ENCODE peak calls at places on chromosomes 16 and 17, in six cellular contexts. I is PC-3, Q is GM20000, G is epithelial cell of proximal tubule, P is GM10248, T is MM.1S. E is an unnamed sample.

GRCh38 chr17:21166599-21167265 is 40.0 kb downstream of the DHRS7B start:
- DNase-seq in I (no peak), Q (no peak), G (no peak), P (no peak), T (no peak), E (no peak)

GRCh38 chr17:49488612-49489011 is 6.5 kb upstream of the NGFR start:
- DNase-seq in I (no peak), Q (no peak), G (no peak), P (no peak), T (no peak), E (no peak)

GRCh38 chr16:89502319-89502843 is 5.8 kb upstream of the SPG7 start:
- DNase-seq in I (peak; percentile 80), Q (no peak), G (peak; percentile 55), P (no peak), T (no peak), E (no peak)

GRCh38 chr17:62948370-62948769 is 17.7 kb upstream of the TANC2 start:
- DNase-seq in I (no peak), Q (no peak), G (no peak), P (no peak), T (no peak), E (no peak)

GRCh38 chr17:76659928-76660614 is 16.5 kb upstream of the ST6GALNAC1 start:
- DNase-seq in I (peak; percentile 50), Q (no peak), G (no peak), P (no peak), T (no peak), E (no peak)

GRCh38 chr16:87424260-87424659 is 32.1 kb downstream of the MAP1LC3B start:
- DNase-seq in I (no peak), Q (no peak), G (no peak), P (no peak), T (no peak), E (no peak)

GRCh38 chr16:56013962-56014552 is 138.9 kb upstream of the CES5A start:
- DNase-seq in I (peak; percentile 27), Q (no peak), G (no peak), P (peak; percentile 17), T (peak; percentile 51), E (peak; percentile 68)

GRCh38 chr17:77322534-77323412 is 182.0 kb downstream of the SEC14L1 start:
- DNase-seq in I (peak; percentile 99), Q (peak; percentile 43), G (peak; percentile 86), P (no peak), T (no peak), E (no peak)

GRCh38 chr17:68101992-68102758 is 66.6 kb downstream of the KPNA2 start:
- DNase-seq in I (peak; percentile 34), Q (peak; percentile 36), G (no peak), P (no peak), T (no peak), E (no peak)

GRCh38 chr16:75198135-75198600 is 8.8 kb downstream of the CTRB2 start:
- DNase-seq in I (no peak), Q (no peak), G (no peak), P (no peak), T (no peak), E (no peak)

GRCh38 chr17:40432864-40433528 is 10.3 kb upstream of the IGFBP4 start:
- DNase-seq in I (no peak), Q (no peak), G (no peak), P (no peak), T (no peak), E (no peak)

GRCh38 chr16:2756288-2757015 is 4.0 kb downstream of the SRRM2 start:
- DNase-seq in I (no peak), Q (no peak), G (no peak), P (no peak), T (no peak), E (no peak)

GRCh38 chr17:40622509-40622928 is 25.1 kb downstream of the SMARCE1 start:
- DNase-seq in I (no peak), Q (no peak), G (no peak), P (no peak), T (no peak), E (no peak)

GRCh38 chr17:46192484-46193245 is 564 bp downstream of the KANSL1 start:
- DNase-seq in I (peak; percentile 47), Q (peak; percentile 87), G (no peak), P (peak; percentile 81), T (peak; percentile 60), E (peak; percentile 69)

GRCh38 chr16:56329887-56330286 is 95.5 kb downstream of the AMFR start:
- DNase-seq in I (peak; percentile 22), Q (no peak), G (no peak), P (no peak), T (no peak), E (no peak)

GRCh38 chr17:3683054-3683511 is 12.9 kb downstream of the P2RX5 start:
- DNase-seq in I (peak; percentile 35), Q (peak; percentile 88), G (no peak), P (peak; percentile 84), T (peak; percentile 68), E (peak; percentile 45)

GRCh38 chr17:43952724-43953666 is 745 bp downstream of the PYY start:
- DNase-seq in I (no peak), Q (no peak), G (no peak), P (no peak), T (no peak), E (peak; percentile 30)

GRCh38 chr17:82568997-82569393 is 49.5 kb downstream of the FOXK2 start:
- DNase-seq in I (no peak), Q (no peak), G (no peak), P (no peak), T (no peak), E (no peak)

GRCh38 chr17:57739402-57740224 is 5.5 kb downstream of the CCDC182 start:
- DNase-seq in I (peak; percentile 75), Q (peak; percentile 46), G (no peak), P (peak; percentile 51), T (peak; percentile 62), E (no peak)

GRCh38 chr16:86025706-86026105 is 126.7 kb downstream of the IRF8 start:
- DNase-seq in I (no peak), Q (no peak), G (no peak), P (no peak), T (no peak), E (no peak)

GRCh38 chr17:16342979-16343378 is 10.3 kb downstream of the CENPV start:
- DNase-seq in I (peak; percentile 13), Q (no peak), G (no peak), P (no peak), T (no peak), E (no peak)

GRCh38 chr17:82371333-82372062 is at the start of gene UTS2R:
- DNase-seq in I (no peak), Q (no peak), G (no peak), P (no peak), T (no peak), E (no peak)

GRCh38 chr17:75876938-75877751 is 1.2 kb downstream of the TRIM47 start:
- DNase-seq in I (peak; percentile 95), Q (no peak), G (peak; percentile 87), P (no peak), T (peak; percentile 85), E (no peak)

GRCh38 chr16:67428146-67428731 is 2.7 kb upstream of the HSD11B2 start:
- DNase-seq in I (peak; percentile 71), Q (peak; percentile 85), G (no peak), P (peak; percentile 83), T (peak; percentile 43), E (peak; percentile 66)

GRCh38 chr17:43578699-43579569 is 32.8 kb upstream of the ETV4 start:
- DNase-seq in I (peak; percentile 69), Q (peak; percentile 60), G (no peak), P (peak; percentile 64), T (peak; percentile 35), E (no peak)

GRCh38 chr17:17626151-17626805 is 34.8 kb upstream of the PEMT start:
- DNase-seq in I (no peak), Q (no peak), G (no peak), P (no peak), T (no peak), E (no peak)

GRCh38 chr16:359871-360697 is 7.6 kb upstream of the AXIN1 start:
- DNase-seq in I (no peak), Q (no peak), G (no peak), P (no peak), T (no peak), E (no peak)

GRCh38 chr16:25126820-25127232 is 15.3 kb downstream of the LCMT1 start:
- DNase-seq in I (peak; percentile 82), Q (no peak), G (no peak), P (no peak), T (peak; percentile 23), E (no peak)

GRCh38 chr16:88406096-88407041 is 23.6 kb downstream of the ZNF469 start:
- DNase-seq in I (no peak), Q (no peak), G (no peak), P (no peak), T (no peak), E (no peak)

GRCh38 chr17:29619251-29619650 is 3.5 kb downstream of the CORO6 start:
- DNase-seq in I (no peak), Q (no peak), G (no peak), P (no peak), T (peak; percentile 31), E (no peak)

GRCh38 chr16:88316941-88317618 is 65.7 kb upstream of the ZNF469 start:
- DNase-seq in I (no peak), Q (no peak), G (no peak), P (no peak), T (no peak), E (no peak)

GRCh38 chr17:75504347-75505151 is 10.8 kb downstream of the CASKIN2 start:
- DNase-seq in I (peak; percentile 65), Q (peak; percentile 90), G (no peak), P (peak; percentile 84), T (peak; percentile 46), E (no peak)

GRCh38 chr16:54628796-54629625 is 301.7 kb upstream of the IRX5 start:
- DNase-seq in I (no peak), Q (no peak), G (no peak), P (no peak), T (no peak), E (no peak)
- TF ChIP-seq CTCF in I (no peak), Q (no peak), G (no peak), P (no peak), T (no peak), E (no peak)

GRCh38 chr16:83887088-83887487 is 11.8 kb upstream of the MLYCD start:
- DNase-seq in I (peak; percentile 49), Q (no peak), G (no peak), P (no peak), T (no peak), E (no peak)
- TF ChIP-seq CTCF in I (peak; percentile 68), Q (no peak), G (no peak), P (no peak), T (peak; percentile 24), E (peak; percentile 36)

GRCh38 chr16:8173111-8173644 is 417.1 kb downstream of the TMEM114 start:
- DNase-seq in I (peak; percentile 68), Q (peak; percentile 34), G (peak; percentile 18), P (peak; percentile 22), T (peak; percentile 28), E (peak; percentile 75)
- TF ChIP-seq CTCF in I (peak; percentile 74), Q (peak; percentile 63), G (peak; percentile 88), P (peak; percentile 61), T (peak; percentile 66), E (peak; percentile 98)

GRCh38 chr17:34527121-34527907 is 52.1 kb upstream of the TMEM132E start:
- DNase-seq in I (no peak), Q (no peak), G (no peak), P (no peak), T (no peak), E (no peak)

GRCh38 chr17:34533811-34534527 is 45.4 kb upstream of the TMEM132E start:
- DNase-seq in I (no peak), Q (no peak), G (peak; percentile 86), P (no peak), T (no peak), E (no peak)

GRCh38 chr17:34527908-34528470 is 51.4 kb upstream of the TMEM132E start:
- DNase-seq in I (no peak), Q (no peak), G (no peak), P (no peak), T (no peak), E (no peak)
- TF ChIP-seq CTCF in I (peak; percentile 29), Q (no peak), G (no peak), P (no peak), T (peak; percentile 19), E (peak; percentile 37)

GRCh38 chr17:78798695-78799559 is 16.9 kb upstream of the CYTH1 start:
- DNase-seq in I (peak; percentile 61), Q (peak; percentile 66), G (no peak), P (peak; percentile 65), T (peak; percentile 45), E (no peak)
- TF ChIP-seq CTCF in I (peak; percentile 77), Q (peak; percentile 49), G (peak; percentile 50), P (peak; percentile 41), T (peak; percentile 46), E (peak; percentile 52)

E was measured in neural crest cell.